ENCODE peak calls at places on chromosomes 16 and 17, in six cellular contexts. F is heart right ventricle, H is cardiac muscle cell, P is fibroblast of lung, N is ascending aorta, E is progenitor cell of endocrine pancreas. Q is an unnamed sample.

GRCh38 chr16:2838928-2839327 is 8.8 kb downstream of the ZG16B start:
- DNase-seq in F (peak), H (peak), P (peak), N (no peak), E (peak), Q (peak)

GRCh38 chr17:2369551-2370210 is 31.2 kb downstream of the MNT start:
- DNase-seq in F (no peak), H (peak), P (peak), N (no peak), E (no peak), Q (no peak)

GRCh38 chr17:62648954-62649294 is 21.5 kb downstream of the MRC2 start:
- DNase-seq in F (no peak), H (no peak), P (no peak), N (no peak), E (no peak), Q (no peak)

GRCh38 chr16:23635958-23636357 is 5.2 kb downstream of the PALB2 start:
- DNase-seq in F (no peak), H (no peak), P (no peak), N (no peak), E (no peak), Q (no peak)

GRCh38 chr17:61482467-61482866 is 30.2 kb downstream of the TBX4 start:
- DNase-seq in F (no peak), H (no peak), P (no peak), N (no peak), E (no peak), Q (no peak)

GRCh38 chr17:74773871-74774286 is 2.3 kb downstream of the NAT9 start:
- DNase-seq in F (no peak), H (no peak), P (no peak), N (no peak), E (no peak), Q (no peak)

GRCh38 chr17:42361781-42362186 is 26.5 kb downstream of the STAT3 start:
- DNase-seq in F (no peak), H (no peak), P (no peak), N (peak), E (no peak), Q (no peak)

GRCh38 chr16:67170168-67170947 is at the start of gene NOL3:
- DNase-seq in F (peak), H (peak), P (peak), N (peak), E (no peak), Q (peak)

GRCh38 chr16:2159052-2159838 is 3.7 kb downstream of the TRAF7 start:
- DNase-seq in F (peak), H (no peak), P (peak), N (peak), E (no peak), Q (no peak)

GRCh38 chr17:31997005-31997404 is 10.2 kb upstream of the LRRC37B start:
- DNase-seq in F (no peak), H (no peak), P (no peak), N (no peak), E (no peak), Q (no peak)

GRCh38 chr16:68066763-68067162 is 18.4 kb upstream of the NFATC3 start:
- DNase-seq in F (no peak), H (no peak), P (no peak), N (no peak), E (no peak), Q (no peak)

GRCh38 chr17:31130286-31131224 is 35.8 kb downstream of the NF1 start:
- DNase-seq in F (peak), H (peak), P (no peak), N (no peak), E (no peak), Q (no peak)

GRCh38 chr16:13923703-13924298 is 3.8 kb downstream of the ERCC4 start:
- DNase-seq in F (no peak), H (peak), P (peak), N (no peak), E (no peak), Q (no peak)

GRCh38 chr17:62780273-62780672 is 27.8 kb downstream of the MARCHF10 start:
- DNase-seq in F (peak), H (no peak), P (no peak), N (no peak), E (no peak), Q (no peak)

GRCh38 chr16:28163699-28164584 is 47.8 kb downstream of the XPO6 start:
- DNase-seq in F (no peak), H (no peak), P (peak), N (no peak), E (no peak), Q (no peak)

GRCh38 chr16:27195941-27196595 is 7.3 kb upstream of the KDM8 start:
- DNase-seq in F (no peak), H (no peak), P (no peak), N (no peak), E (no peak), Q (no peak)

GRCh38 chr17:69213059-69213813 is 15.4 kb downstream of the ABCA10 start:
- DNase-seq in F (no peak), H (no peak), P (no peak), N (no peak), E (no peak), Q (no peak)

DNA sequence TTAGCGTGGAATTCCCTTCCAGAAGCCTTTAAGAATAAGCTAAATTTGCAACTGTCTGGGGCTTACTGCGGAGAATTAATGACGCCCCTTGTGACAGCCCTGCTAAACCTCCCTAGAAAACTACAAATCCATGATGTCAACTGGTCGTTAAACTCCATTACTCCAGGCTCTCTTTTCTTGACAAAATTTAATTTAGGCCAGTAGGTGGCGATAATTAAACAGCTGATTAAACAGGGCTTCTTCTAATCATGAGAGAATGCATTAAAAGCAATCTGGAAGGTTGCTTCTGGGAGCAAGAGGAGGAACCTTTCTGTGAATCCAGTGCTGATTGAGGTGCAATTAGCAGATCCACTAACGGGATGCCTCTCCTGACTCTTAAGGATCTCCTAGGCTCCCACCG is 8.1 kb upstream of the NLRP1 start:
- DNase-seq in F (no peak), H (peak), P (peak), N (no peak), E (no peak), Q (peak)
- TF ChIP-seq CTCF in F (peak), H (peak), P (peak), N (peak), E (peak), Q (peak)

DNA sequence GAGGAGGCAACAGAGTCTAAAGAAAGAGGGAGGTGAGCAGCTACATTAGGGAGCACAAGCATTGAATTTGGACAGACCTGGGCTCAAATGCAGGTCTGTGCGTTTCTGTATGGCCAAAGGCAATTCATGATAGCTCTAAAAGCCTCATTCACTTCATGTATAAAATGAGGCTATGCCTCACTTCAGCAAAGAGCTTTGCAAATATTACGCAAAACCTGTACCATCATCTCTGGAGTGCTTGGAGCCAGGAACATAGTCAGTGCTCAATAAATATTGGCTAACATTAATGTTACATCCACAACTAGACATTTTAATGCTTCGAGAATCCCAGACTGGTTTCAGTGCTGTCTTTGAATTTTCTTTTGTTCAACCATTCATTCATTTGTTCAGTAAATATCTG is 254.7 kb upstream of the CDH11 start:
- DNase-seq in F (no peak), H (no peak), P (no peak), N (no peak), E (no peak), Q (no peak)
- TF ChIP-seq CTCF in F (no peak), H (no peak), P (no peak), N (no peak), E (no peak), Q (no peak)

GRCh38 chr17:18257747-18258355 is 687 bp downstream of the FLII start:
- DNase-seq in F (peak), H (peak), P (peak), N (peak), E (peak), Q (no peak)
- TF ChIP-seq CTCF in F (peak), H (peak), P (no peak), N (peak), E (no peak), Q (no peak)

GRCh38 chr17:7043544-7044268 is at the start of gene SLC16A11:
- DNase-seq in F (peak), H (no peak), P (no peak), N (no peak), E (peak), Q (no peak)
- TF ChIP-seq CTCF in F (no peak), H (no peak), P (no peak), N (no peak), E (no peak), Q (no peak)

DNA sequence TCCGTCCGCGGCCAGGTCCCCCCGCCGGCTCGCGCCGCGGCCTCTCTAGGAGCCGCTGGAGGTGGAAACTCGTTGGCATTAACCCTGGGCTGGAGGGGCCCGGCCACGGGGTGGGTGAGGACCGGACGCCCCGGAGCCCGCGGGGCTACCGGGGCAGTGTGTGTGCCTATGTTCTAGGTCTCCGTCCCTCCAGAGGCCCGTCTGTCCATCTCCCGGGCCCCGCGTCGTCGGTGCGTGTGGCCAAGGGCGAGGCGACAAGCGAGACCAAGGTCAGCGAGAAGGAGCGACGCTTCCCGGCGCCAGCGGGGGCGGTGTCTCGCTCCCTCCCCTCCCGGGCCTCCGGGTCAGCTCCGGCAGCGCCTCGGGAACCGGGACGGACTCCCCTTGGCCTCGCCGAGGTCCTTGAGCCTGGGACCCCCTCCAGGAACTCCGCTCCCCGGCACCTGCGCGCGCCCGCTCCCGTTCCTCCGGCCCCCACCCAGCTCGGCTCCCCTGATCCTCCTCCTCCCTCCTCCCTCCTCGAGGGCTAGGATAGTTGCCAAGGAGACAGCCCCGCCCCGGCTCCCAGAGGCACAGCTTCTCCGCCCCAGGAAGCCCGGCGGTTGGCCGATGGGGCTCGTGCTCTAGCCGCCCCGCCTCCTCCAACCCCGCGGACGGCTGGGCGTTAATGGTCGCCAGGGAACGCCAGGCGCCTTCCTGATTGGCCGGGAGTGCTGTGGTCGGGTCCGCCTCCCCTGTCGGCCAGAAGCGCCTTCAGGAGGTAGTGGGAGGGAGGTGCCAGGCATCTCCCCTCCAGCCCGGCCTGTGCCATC is 663 bp upstream of the ZNF768 start:
- DNase-seq in F (peak), H (peak), P (peak), N (peak), E (peak), Q (peak)
- TF ChIP-seq CTCF in F (peak), H (peak), P (peak), N (peak), E (peak), Q (no peak)